ENCODE peak calls at places on chromosomes 5 and 9, in five cellular contexts. One of them, this sample, is unnamed.

GRCh38 chr9:95494022-95494415 is 22.8 kb downstream of the PTCH1 start:
- DNase-seq in GM12891: no peak
- DNase-seq in H1: no peak
- DNase-seq in HepG2: no peak
- DNase-seq in K562: no peak
- DNase-seq in this sample: peak; percentile 40

GRCh38 chr9:136017813-136018190 is 56.6 kb upstream of the UBAC1 start:
- DNase-seq in GM12891: no peak
- DNase-seq in H1: no peak
- DNase-seq in HepG2: no peak
- DNase-seq in K562: no peak
- DNase-seq in this sample: no peak

GRCh38 chr9:16062542-16063240 is 509.8 kb downstream of the CCDC171 start:
- DNase-seq in GM12891: no peak
- DNase-seq in H1: no peak
- DNase-seq in HepG2: no peak
- DNase-seq in K562: no peak
- DNase-seq in this sample: no peak

GRCh38 chr5:67266654-67267350 is 70.2 kb upstream of the CD180 start:
- DNase-seq in GM12891: no peak
- DNase-seq in H1: no peak
- DNase-seq in HepG2: no peak
- DNase-seq in K562: no peak
- DNase-seq in this sample: no peak

GRCh38 chr9:134314950-134315715 is 11.1 kb upstream of the RXRA start:
- DNase-seq in GM12891: no peak
- DNase-seq in H1: no peak
- DNase-seq in HepG2: no peak
- DNase-seq in K562: no peak
- DNase-seq in this sample: no peak

GRCh38 chr5:97096096-97096648 is 46.2 kb downstream of the LIX1 start:
- DNase-seq in GM12891: no peak
- DNase-seq in H1: no peak
- DNase-seq in HepG2: no peak
- DNase-seq in K562: no peak
- DNase-seq in this sample: no peak

GRCh38 chr5:98314262-98314661 is 459.2 kb upstream of the RGMB start:
- DNase-seq in GM12891: no peak
- DNase-seq in H1: no peak
- DNase-seq in HepG2: no peak
- DNase-seq in K562: no peak
- DNase-seq in this sample: no peak

GRCh38 chr9:114371986-114372917 is 15.5 kb downstream of the AKNA start:
- DNase-seq in GM12891: no peak
- DNase-seq in H1: no peak
- DNase-seq in HepG2: no peak
- DNase-seq in K562: no peak
- DNase-seq in this sample: no peak

GRCh38 chr5:155004138-155004744 is 9.3 kb upstream of the KIF4B start:
- DNase-seq in GM12891: no peak
- DNase-seq in H1: no peak
- DNase-seq in HepG2: peak; percentile 30
- DNase-seq in K562: peak; percentile 18
- DNase-seq in this sample: no peak

GRCh38 chr5:95647886-95648860 is 1.6 kb downstream of the RFESD start:
- DNase-seq in GM12891: no peak
- DNase-seq in H1: no peak
- DNase-seq in HepG2: no peak
- DNase-seq in K562: peak; percentile 39
- DNase-seq in this sample: no peak

GRCh38 chr5:132414634-132415377 is 45.3 kb downstream of the SLC22A5 start:
- DNase-seq in GM12891: no peak
- DNase-seq in H1: no peak
- DNase-seq in HepG2: peak; percentile 53
- DNase-seq in K562: no peak
- DNase-seq in this sample: no peak

DNA sequence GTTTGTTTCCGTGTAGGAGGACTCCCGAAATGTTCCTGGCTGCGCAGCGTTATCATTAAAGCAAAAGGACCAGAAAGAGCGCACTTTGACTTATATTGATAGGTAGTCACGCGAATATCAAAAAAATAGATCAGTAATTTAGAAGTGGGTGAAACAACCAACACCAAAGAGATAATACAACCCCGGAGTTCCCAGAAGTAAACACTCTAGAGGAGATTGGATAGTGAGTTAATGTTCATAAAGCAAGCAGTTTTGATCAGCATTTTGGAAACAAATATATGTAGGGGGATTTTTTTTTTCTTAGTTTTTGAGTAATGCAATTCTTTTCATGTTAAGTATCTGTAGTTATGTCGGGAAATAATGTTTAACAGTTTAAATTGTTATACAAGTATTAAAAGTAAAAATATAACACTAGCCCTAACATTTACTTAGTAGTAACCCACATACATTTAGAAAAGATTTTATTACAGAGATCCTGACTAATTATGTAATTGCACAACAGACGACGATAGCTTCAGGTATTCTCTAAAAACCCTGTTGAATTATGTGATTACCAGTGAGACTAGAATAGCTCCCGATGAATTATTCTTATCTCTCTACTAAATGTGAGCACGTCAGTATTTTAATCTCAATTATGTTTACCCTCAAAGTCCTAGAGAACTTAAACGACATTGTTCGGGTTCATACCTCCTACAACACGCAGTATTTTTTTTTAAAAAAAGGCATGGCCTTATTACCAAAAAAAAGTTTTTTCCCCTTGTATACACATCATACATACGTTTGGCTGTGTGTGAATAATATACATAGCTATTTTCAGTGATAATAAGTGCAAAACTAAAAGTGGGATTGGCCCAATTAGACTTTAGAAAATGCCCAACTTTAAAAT is 9.4 kb upstream of the NFIB start:
- DNase-seq in GM12891: no peak
- DNase-seq in H1: no peak
- DNase-seq in HepG2: no peak
- DNase-seq in K562: no peak
- DNase-seq in this sample: no peak
- TF ChIP-seq TAF1 in GM12891: no peak
- TF ChIP-seq TAF1 in H1: no peak
- TF ChIP-seq TAF1 in HepG2: no peak
- TF ChIP-seq TAF1 in K562: no peak
- TF ChIP-seq TAF1 in this sample: no peak

GRCh38 chr9:928363-929042 is 48.0 kb upstream of the DMRT3 start:
- DNase-seq in GM12891: peak; percentile 19
- DNase-seq in H1: peak; percentile 19
- DNase-seq in HepG2: peak; percentile 28
- DNase-seq in K562: peak; percentile 17
- DNase-seq in this sample: peak; percentile 13
- TF ChIP-seq TAF1 in GM12891: no peak
- TF ChIP-seq TAF1 in H1: no peak
- TF ChIP-seq TAF1 in HepG2: no peak
- TF ChIP-seq TAF1 in K562: no peak
- TF ChIP-seq TAF1 in this sample: no peak

GRCh38 chr5:82404382-82404945 is 126.3 kb upstream of the RPS23 start:
- DNase-seq in GM12891: no peak
- DNase-seq in H1: no peak
- DNase-seq in HepG2: no peak
- DNase-seq in K562: no peak
- DNase-seq in this sample: no peak

GRCh38 chr5:82406200-82406773 is 128.1 kb upstream of the RPS23 start:
- DNase-seq in GM12891: no peak
- DNase-seq in H1: no peak
- DNase-seq in HepG2: no peak
- DNase-seq in K562: no peak
- DNase-seq in this sample: no peak

GRCh38 chr5:82405618-82406199 is 127.6 kb upstream of the RPS23 start:
- DNase-seq in GM12891: no peak
- DNase-seq in H1: no peak
- DNase-seq in HepG2: peak; percentile 63
- DNase-seq in K562: no peak
- DNase-seq in this sample: no peak

GRCh38 chr5:82403724-82404123 is 125.6 kb upstream of the RPS23 start:
- DNase-seq in GM12891: no peak
- DNase-seq in H1: no peak
- DNase-seq in HepG2: no peak
- DNase-seq in K562: no peak
- DNase-seq in this sample: no peak

DNA sequence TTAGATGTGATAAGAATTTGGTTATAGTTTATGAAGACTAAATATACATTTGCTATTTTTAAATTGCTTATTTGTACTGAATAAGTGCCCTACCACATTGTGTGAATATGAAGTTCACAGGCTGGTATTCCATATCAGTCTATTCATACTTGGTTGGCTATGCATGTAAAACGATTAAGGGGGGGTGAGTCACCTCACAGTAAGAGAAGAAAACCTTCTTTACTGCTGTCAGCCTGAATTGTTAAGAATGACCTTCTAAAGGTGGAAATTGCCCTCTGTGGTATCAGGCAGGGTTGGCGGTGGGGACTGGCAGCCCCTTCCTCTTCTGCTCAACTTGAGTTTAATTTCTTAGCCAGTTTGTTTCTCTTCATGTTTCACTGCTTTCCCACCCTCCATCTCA is 127.0 kb upstream of the RPS23 start:
- DNase-seq in GM12891: no peak
- DNase-seq in H1: no peak
- DNase-seq in HepG2: no peak
- DNase-seq in K562: no peak
- DNase-seq in this sample: no peak
- TF ChIP-seq TAF1 in GM12891: no peak
- TF ChIP-seq TAF1 in H1: no peak
- TF ChIP-seq TAF1 in HepG2: no peak
- TF ChIP-seq TAF1 in K562: no peak
- TF ChIP-seq TAF1 in this sample: no peak

GRCh38 chr9:2583308-2584013 is 38.1 kb upstream of the VLDLR start:
- DNase-seq in GM12891: no peak
- DNase-seq in H1: no peak
- DNase-seq in HepG2: no peak
- DNase-seq in K562: no peak
- DNase-seq in this sample: no peak
- TF ChIP-seq TAF1 in GM12891: no peak
- TF ChIP-seq TAF1 in H1: no peak
- TF ChIP-seq TAF1 in HepG2: no peak
- TF ChIP-seq TAF1 in K562: no peak
- TF ChIP-seq TAF1 in this sample: no peak

DNA sequence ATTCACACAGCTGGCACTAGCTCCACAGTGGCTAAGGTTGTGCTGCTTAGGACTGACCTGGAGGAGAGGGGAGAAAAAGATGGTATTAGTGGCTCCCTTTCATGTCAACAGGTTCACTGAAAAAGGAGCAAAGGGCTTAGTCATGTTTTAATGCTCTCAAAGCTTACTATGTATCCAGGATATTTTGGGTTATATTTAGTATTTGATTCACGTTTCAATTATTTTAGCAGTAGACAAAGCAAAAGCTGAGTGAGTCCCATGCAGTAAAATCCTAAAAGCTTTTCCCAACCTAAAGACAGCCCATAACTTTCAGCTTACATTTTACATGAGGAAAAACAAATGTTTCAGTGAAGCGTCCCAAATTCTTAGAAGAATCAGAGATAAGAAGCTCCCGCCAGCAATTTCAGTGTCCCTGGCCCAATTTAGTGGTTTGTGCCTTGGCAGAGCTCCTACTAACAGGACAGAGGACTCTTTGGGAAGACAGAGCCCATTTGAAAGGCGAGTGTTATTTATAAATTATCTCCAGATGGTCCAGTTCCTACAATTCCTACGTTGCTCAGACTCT is 224.8 kb upstream of the ANKRD55 start:
- DNase-seq in GM12891: no peak
- DNase-seq in H1: no peak
- DNase-seq in HepG2: no peak
- DNase-seq in K562: no peak
- DNase-seq in this sample: no peak
- TF ChIP-seq TAF1 in GM12891: no peak
- TF ChIP-seq TAF1 in H1: no peak
- TF ChIP-seq TAF1 in HepG2: no peak
- TF ChIP-seq TAF1 in K562: no peak
- TF ChIP-seq TAF1 in this sample: no peak

DNA sequence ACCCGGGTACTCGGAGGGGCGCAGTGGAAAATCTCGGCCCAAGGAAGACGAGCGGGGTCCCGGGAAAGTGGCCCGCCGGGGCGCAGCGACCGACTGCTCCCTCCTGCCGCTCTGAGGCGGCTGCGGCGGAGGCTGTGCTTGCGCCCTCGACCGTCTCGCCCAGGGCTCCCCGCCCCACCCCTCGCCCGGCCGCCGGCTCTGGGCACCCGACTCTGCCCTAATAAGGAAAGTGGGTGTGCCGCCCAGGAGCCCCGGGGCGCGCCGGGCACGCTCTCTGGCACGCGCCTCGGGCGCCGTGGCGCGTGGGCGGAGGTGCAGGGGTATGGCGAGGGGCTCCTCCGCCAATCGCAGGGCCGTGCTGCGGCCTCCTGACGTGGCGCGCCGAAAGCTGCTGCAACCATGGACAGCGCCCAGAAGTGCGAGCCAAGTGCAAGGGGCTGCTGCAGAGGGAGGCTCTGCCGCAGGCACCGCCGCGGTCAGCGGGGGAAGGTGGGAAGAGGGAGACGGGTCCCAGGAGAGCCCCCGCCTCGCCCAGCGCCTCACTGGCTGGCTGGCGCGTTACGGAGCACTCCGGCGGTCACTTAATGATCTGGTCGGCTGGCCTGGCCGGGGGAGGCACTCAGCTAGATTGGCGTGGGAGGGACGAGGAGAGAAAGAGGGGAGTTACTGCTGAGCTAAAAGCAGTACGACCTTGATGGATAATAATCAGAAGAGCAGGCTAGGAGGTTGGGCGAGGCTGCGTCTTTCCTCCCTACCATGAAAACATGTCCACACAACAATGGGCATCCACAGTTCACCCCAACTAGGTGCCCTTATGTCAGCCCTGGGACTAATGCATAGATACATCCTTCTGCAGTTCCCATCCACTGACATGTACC is at the start of gene PRUNE2:
- DNase-seq in GM12891: peak; percentile 25
- DNase-seq in H1: peak; percentile 83
- DNase-seq in HepG2: no peak
- DNase-seq in K562: peak; percentile 5
- DNase-seq in this sample: no peak
- TF ChIP-seq TAF1 in GM12891: no peak
- TF ChIP-seq TAF1 in H1: peak; percentile 69
- TF ChIP-seq TAF1 in HepG2: no peak
- TF ChIP-seq TAF1 in K562: no peak
- TF ChIP-seq TAF1 in this sample: no peak

DNA sequence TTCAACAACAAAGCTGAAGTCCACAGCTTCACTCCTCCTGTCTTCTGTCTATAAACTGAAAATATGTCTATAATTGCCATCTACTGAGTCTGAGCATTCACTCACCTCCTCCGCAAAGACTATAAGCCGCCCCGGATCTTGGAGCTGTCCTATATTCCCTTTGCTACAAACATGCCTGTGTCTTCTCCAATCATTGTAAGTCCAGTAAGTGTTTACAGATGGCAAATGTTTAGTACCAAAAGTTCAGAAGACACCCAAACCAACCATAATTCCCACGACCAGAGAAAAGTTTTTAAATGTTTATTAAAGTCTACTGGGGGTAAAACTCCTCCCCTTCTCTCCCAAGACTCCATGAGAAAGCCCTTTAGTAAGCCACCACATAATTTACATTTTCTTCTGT is 80.9 kb downstream of the EBF1 start:
- DNase-seq in GM12891: no peak
- DNase-seq in H1: no peak
- DNase-seq in HepG2: no peak
- DNase-seq in K562: no peak
- DNase-seq in this sample: no peak
- TF ChIP-seq TAF1 in GM12891: no peak
- TF ChIP-seq TAF1 in H1: no peak
- TF ChIP-seq TAF1 in HepG2: no peak
- TF ChIP-seq TAF1 in K562: no peak
- TF ChIP-seq TAF1 in this sample: no peak

This sample was measured in GM12892.